ENCODE peak calls at places on chromosome 16, in five cellular contexts. One of them, this sample, is unnamed.

GRCh38 chr16:20833081-20833480 is 26.8 kb downstream of the REXO5 start:
- DNase-seq in K562: no peak
- DNase-seq in HCT116: no peak
- DNase-seq in HepG2: no peak
- DNase-seq in GM12878: no peak
- DNase-seq in this sample: no peak

GRCh38 chr16:25140459-25140858 is 28.9 kb downstream of the LCMT1 start:
- DNase-seq in K562: no peak
- DNase-seq in HCT116: no peak
- DNase-seq in HepG2: no peak
- DNase-seq in GM12878: no peak
- DNase-seq in this sample: no peak

GRCh38 chr16:74909665-74910064 is 75.3 kb downstream of the WDR59 start:
- DNase-seq in K562: no peak
- DNase-seq in HCT116: no peak
- DNase-seq in HepG2: no peak
- DNase-seq in GM12878: no peak
- DNase-seq in this sample: no peak

GRCh38 chr16:78677332-78677731 is 577.9 kb downstream of the WWOX start:
- DNase-seq in K562: no peak
- DNase-seq in HCT116: no peak
- DNase-seq in HepG2: no peak
- DNase-seq in GM12878: no peak
- DNase-seq in this sample: no peak

GRCh38 chr16:5058476-5058875 is 7.3 kb downstream of the C16orf89 start:
- DNase-seq in K562: peak; percentile 31
- DNase-seq in HCT116: no peak
- DNase-seq in HepG2: peak; percentile 47
- DNase-seq in GM12878: no peak
- DNase-seq in this sample: peak; percentile 96

GRCh38 chr16:4314532-4315184 is 1.2 kb upstream of the GLIS2 start:
- DNase-seq in K562: peak; percentile 64
- DNase-seq in HCT116: peak; percentile 70
- DNase-seq in HepG2: no peak
- DNase-seq in GM12878: no peak
- DNase-seq in this sample: peak; percentile 72

GRCh38 chr16:76531236-76531635 is 254.0 kb downstream of the CNTNAP4 start:
- DNase-seq in K562: no peak
- DNase-seq in HCT116: no peak
- DNase-seq in HepG2: no peak
- DNase-seq in GM12878: no peak
- DNase-seq in this sample: no peak

GRCh38 chr16:79073560-79073959 is 527.0 kb downstream of the MAF start:
- DNase-seq in K562: no peak
- DNase-seq in HCT116: no peak
- DNase-seq in HepG2: no peak
- DNase-seq in GM12878: no peak
- DNase-seq in this sample: no peak

GRCh38 chr16:75238132-75238852 is 13.1 kb downstream of the BCAR1 start:
- DNase-seq in K562: no peak
- DNase-seq in HCT116: no peak
- DNase-seq in HepG2: peak; percentile 89
- DNase-seq in GM12878: no peak
- DNase-seq in this sample: no peak

GRCh38 chr16:17316005-17316404 is 154.8 kb downstream of the XYLT1 start:
- DNase-seq in K562: no peak
- DNase-seq in HCT116: no peak
- DNase-seq in HepG2: peak; percentile 25
- DNase-seq in GM12878: no peak
- DNase-seq in this sample: no peak

GRCh38 chr16:11163761-11164261 is 92.2 kb downstream of the SOCS1 start:
- DNase-seq in K562: no peak
- DNase-seq in HCT116: no peak
- DNase-seq in HepG2: no peak
- DNase-seq in GM12878: no peak
- DNase-seq in this sample: no peak

GRCh38 chr16:9103546-9103945 is 12.1 kb downstream of the HAPSTR1 start:
- DNase-seq in K562: no peak
- DNase-seq in HCT116: no peak
- DNase-seq in HepG2: no peak
- DNase-seq in GM12878: no peak
- DNase-seq in this sample: no peak

GRCh38 chr16:49084628-49085390 is 196.8 kb downstream of the CBLN1 start:
- DNase-seq in K562: no peak
- DNase-seq in HCT116: peak; percentile 1
- DNase-seq in HepG2: no peak
- DNase-seq in GM12878: no peak
- DNase-seq in this sample: no peak

GRCh38 chr16:4675864-4676786 is 17.2 kb upstream of the NUDT16L1 start:
- DNase-seq in K562: peak; percentile 34
- DNase-seq in HCT116: no peak
- DNase-seq in HepG2: peak; percentile 35
- DNase-seq in GM12878: no peak
- DNase-seq in this sample: peak; percentile 36

GRCh38 chr16:10609410-10609774 is 29.0 kb upstream of the EMP2 start:
- DNase-seq in K562: no peak
- DNase-seq in HCT116: no peak
- DNase-seq in HepG2: no peak
- DNase-seq in GM12878: no peak
- DNase-seq in this sample: no peak

GRCh38 chr16:63157818-63158217 is 1121.6 kb upstream of the CDH8 start:
- DNase-seq in K562: no peak
- DNase-seq in HCT116: no peak
- DNase-seq in HepG2: no peak
- DNase-seq in GM12878: no peak
- DNase-seq in this sample: no peak

GRCh38 chr16:7422489-7422888 is 89.8 kb downstream of the RBFOX1 start:
- DNase-seq in K562: no peak
- DNase-seq in HCT116: no peak
- DNase-seq in HepG2: no peak
- DNase-seq in GM12878: no peak
- DNase-seq in this sample: no peak

GRCh38 chr16:50102046-50102756 is 36.4 kb downstream of the HEATR3 start:
- DNase-seq in K562: no peak
- DNase-seq in HCT116: no peak
- DNase-seq in HepG2: no peak
- DNase-seq in GM12878: no peak
- DNase-seq in this sample: no peak

GRCh38 chr16:6690741-6691140 is 641.9 kb upstream of the RBFOX1 start:
- DNase-seq in K562: no peak
- DNase-seq in HCT116: no peak
- DNase-seq in HepG2: no peak
- DNase-seq in GM12878: no peak
- DNase-seq in this sample: no peak

GRCh38 chr16:69830534-69831211 is 68.5 kb downstream of the WWP2 start:
- DNase-seq in K562: no peak
- DNase-seq in HCT116: no peak
- DNase-seq in HepG2: peak; percentile 95
- DNase-seq in GM12878: no peak
- DNase-seq in this sample: no peak

GRCh38 chr16:68885321-68885720 is 42.0 kb downstream of the TANGO6 start:
- DNase-seq in K562: no peak
- DNase-seq in HCT116: no peak
- DNase-seq in HepG2: no peak
- DNase-seq in GM12878: no peak
- DNase-seq in this sample: no peak

GRCh38 chr16:76668207-76668725 is 391.1 kb downstream of the CNTNAP4 start:
- DNase-seq in K562: peak; percentile 58
- DNase-seq in HCT116: no peak
- DNase-seq in HepG2: peak; percentile 25
- DNase-seq in GM12878: no peak
- DNase-seq in this sample: peak; percentile 66

GRCh38 chr16:13077816-13078215 is 176.4 kb downstream of the SHISA9 start:
- DNase-seq in K562: no peak
- DNase-seq in HCT116: no peak
- DNase-seq in HepG2: no peak
- DNase-seq in GM12878: no peak
- DNase-seq in this sample: no peak

GRCh38 chr16:54936979-54937672 is 6.5 kb downstream of the IRX5 start:
- DNase-seq in K562: no peak
- DNase-seq in HCT116: no peak
- DNase-seq in HepG2: no peak
- DNase-seq in GM12878: no peak
- DNase-seq in this sample: peak; percentile 94

GRCh38 chr16:53821487-53821886 is 117.5 kb downstream of the FTO start:
- DNase-seq in K562: no peak
- DNase-seq in HCT116: no peak
- DNase-seq in HepG2: no peak
- DNase-seq in GM12878: no peak
- DNase-seq in this sample: no peak

GRCh38 chr16:72149676-72150464 is 22.1 kb downstream of the PMFBP1 start:
- DNase-seq in K562: peak; percentile 24
- DNase-seq in HCT116: no peak
- DNase-seq in HepG2: peak; percentile 50
- DNase-seq in GM12878: no peak
- DNase-seq in this sample: peak; percentile 52

GRCh38 chr16:69937465-69937951 is 13.6 kb upstream of the CLEC18A start:
- DNase-seq in K562: peak; percentile 30
- DNase-seq in HCT116: no peak
- DNase-seq in HepG2: peak; percentile 50
- DNase-seq in GM12878: no peak
- DNase-seq in this sample: peak; percentile 59

GRCh38 chr16:72853575-72853974 is 194.4 kb downstream of the ZFHX3 start:
- DNase-seq in K562: no peak
- DNase-seq in HCT116: no peak
- DNase-seq in HepG2: no peak
- DNase-seq in GM12878: no peak
- DNase-seq in this sample: no peak

GRCh38 chr16:69485361-69485760 is 60.9 kb downstream of the CYB5B start:
- DNase-seq in K562: no peak
- DNase-seq in HCT116: no peak
- DNase-seq in HepG2: no peak
- DNase-seq in GM12878: no peak
- DNase-seq in this sample: no peak

DNA sequence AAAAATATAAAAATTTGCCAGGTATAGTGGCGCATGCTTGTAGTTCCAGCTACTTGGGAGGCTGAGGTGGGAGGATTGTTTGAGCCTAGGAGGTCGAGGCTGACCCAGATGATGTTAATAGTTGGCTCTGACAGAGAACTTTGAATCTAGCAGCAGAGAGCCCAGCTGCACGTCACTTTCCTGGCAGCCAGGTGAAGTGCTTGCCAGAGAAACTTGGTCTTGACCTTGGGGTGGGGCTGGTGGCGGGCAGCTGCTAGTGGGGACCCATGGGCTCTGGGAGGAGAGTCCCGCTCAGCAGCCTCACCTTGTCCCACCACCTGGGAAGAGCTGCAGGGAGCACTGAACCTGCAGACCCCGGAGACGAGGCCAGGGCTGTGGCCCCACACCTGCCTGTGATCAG is 3.1 kb upstream of the C16orf74 start:
- DNase-seq in K562: no peak
- DNase-seq in HCT116: no peak
- DNase-seq in HepG2: no peak
- DNase-seq in GM12878: no peak
- DNase-seq in this sample: no peak
- H3K4me1 ChIP-seq in K562: no peaks in the 10 kb centered on the region
- H3K4me1 ChIP-seq in HCT116: peaks cover 34% of the 10 kb centered on the region
- H3K4me1 ChIP-seq in HepG2: peaks cover 22% of the 10 kb centered on the region
- H3K4me1 ChIP-seq in GM12878: peaks cover 76% of the 10 kb centered on the region
- H3K4me1 ChIP-seq in this sample: peaks cover 34% of the 10 kb centered on the region

GRCh38 chr16:2280981-2281542 is 13.1 kb upstream of the RNPS1 start:
- DNase-seq in K562: no peak
- DNase-seq in HCT116: no peak
- DNase-seq in HepG2: no peak
- DNase-seq in GM12878: no peak
- DNase-seq in this sample: peak; percentile 57
- TF ChIP-seq REST in K562: no peak
- TF ChIP-seq REST in HCT116: no peak
- TF ChIP-seq REST in HepG2: peak; percentile 29
- TF ChIP-seq REST in GM12878: peak; percentile 58
- TF ChIP-seq REST in this sample: peak; percentile 70

DNA sequence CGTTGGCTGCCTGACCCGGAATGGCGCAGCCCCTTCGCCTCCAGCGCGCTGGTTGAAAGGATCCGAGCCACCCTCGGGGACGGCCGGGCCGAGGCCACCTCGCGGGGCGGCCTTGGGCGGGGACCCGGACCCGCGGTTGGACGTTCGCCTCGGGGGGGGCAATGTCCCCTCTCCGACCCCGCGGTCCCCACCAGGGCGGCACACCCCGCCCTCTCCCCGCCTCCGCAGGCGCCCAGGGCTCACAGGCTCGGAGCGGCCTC is 1.0 kb upstream of the SOX8 start:
- DNase-seq in K562: no peak
- DNase-seq in HCT116: no peak
- DNase-seq in HepG2: no peak
- DNase-seq in GM12878: no peak
- DNase-seq in this sample: no peak
- TF ChIP-seq EZH2 in K562: no peak
- TF ChIP-seq EZH2 in HCT116: no peak
- TF ChIP-seq EZH2 in HepG2: no peak
- TF ChIP-seq EZH2 in GM12878: no peak
- TF ChIP-seq EZH2 in this sample: no peak

GRCh38 chr16:88769617-88770458 is 15.2 kb downstream of the PIEZO1 start:
- DNase-seq in K562: peak; percentile 97
- DNase-seq in HCT116: no peak
- DNase-seq in HepG2: no peak
- DNase-seq in GM12878: no peak
- DNase-seq in this sample: peak; percentile 93

GRCh38 chr16:88770459-88771293 is 14.3 kb downstream of the PIEZO1 start:
- DNase-seq in K562: peak; percentile 98
- DNase-seq in HCT116: peak; percentile 78
- DNase-seq in HepG2: peak; percentile 81
- DNase-seq in GM12878: no peak
- DNase-seq in this sample: peak; percentile 70

GRCh38 chr16:88766975-88767374 is 18.0 kb downstream of the PIEZO1 start:
- DNase-seq in K562: no peak
- DNase-seq in HCT116: no peak
- DNase-seq in HepG2: no peak
- DNase-seq in GM12878: no peak
- DNase-seq in this sample: no peak

GRCh38 chr16:88767546-88767945 is 17.5 kb downstream of the PIEZO1 start:
- DNase-seq in K562: peak; percentile 48
- DNase-seq in HCT116: no peak
- DNase-seq in HepG2: no peak
- DNase-seq in GM12878: no peak
- DNase-seq in this sample: no peak

DNA sequence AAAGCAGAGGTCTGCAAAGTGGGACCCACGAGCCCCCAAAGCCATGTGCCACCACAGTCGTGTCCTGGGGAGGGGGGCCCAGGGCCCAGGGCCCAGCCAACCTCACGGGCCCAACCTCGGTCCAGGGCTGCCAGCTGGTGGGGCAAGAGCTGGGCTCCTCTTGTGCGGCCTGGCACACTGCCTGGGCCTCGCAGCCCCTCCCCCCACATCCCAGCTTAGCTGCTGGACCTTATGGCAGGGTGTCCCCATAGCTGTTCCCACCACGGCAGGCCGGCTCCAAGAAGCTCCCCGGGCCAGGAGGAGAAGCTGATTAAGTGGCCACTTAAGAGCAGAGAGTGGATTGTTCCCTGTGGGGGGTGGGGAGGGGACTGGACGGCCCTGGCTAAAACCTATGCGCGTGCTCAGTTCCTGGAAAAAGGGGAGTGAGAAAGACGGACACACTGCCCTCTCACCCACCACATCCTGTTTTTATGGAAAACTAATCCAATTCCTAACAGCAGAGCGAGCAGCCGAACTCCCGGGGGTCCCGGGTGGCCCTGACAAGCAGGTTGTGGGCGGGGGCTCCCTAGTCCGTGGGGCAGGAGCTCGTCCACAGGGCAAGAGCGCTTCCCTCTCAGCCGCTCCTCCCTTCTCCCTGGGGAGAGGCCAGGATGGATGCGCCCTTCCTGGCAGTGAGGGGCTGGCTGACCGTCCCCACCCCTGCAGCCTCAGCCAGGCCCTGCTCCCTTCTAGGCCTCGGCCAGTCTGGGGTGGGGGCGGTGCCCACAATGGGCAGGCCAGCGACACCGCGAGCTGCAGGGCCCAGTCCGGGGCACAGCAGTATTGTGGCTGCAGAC is 16.8 kb downstream of the PIEZO1 start:
- DNase-seq in K562: peak; percentile 79
- DNase-seq in HCT116: no peak
- DNase-seq in HepG2: no peak
- DNase-seq in GM12878: no peak
- DNase-seq in this sample: no peak
- H3K4me1 ChIP-seq in K562: peaks cover 65% of the 10 kb centered on the region
- H3K4me1 ChIP-seq in HCT116: peaks cover 98% of the 10 kb centered on the region
- H3K4me1 ChIP-seq in HepG2: peaks cover 49% of the 10 kb centered on the region
- H3K4me1 ChIP-seq in GM12878: peaks cover 28% of the 10 kb centered on the region
- H3K4me1 ChIP-seq in this sample: peaks cover 33% of the 10 kb centered on the region